ENCODE peak calls at places on chromosomes 5 and 9, in ten cellular contexts. P is CD8-positive, alpha-beta T cell; A is IMR-90; L is suprapubic skin; C is left ventricle myocardium inferior; E is GM06990; U is body of pancreas; B is upper lobe of right lung; X is sigmoid colon; N is fibroblast of lung. G is an unnamed sample.

GRCh38 chr5:95842955-95843544 is 20.5 kb upstream of the GLRX start:
- DNase-seq in P (peak; percentile 55), L (no peak), X (peak; percentile 74), B (peak; percentile 90), N (peak; percentile 74), A (peak; percentile 75), E (peak; percentile 74), U (peak; percentile 59), C (peak; percentile 59), G (no peak)

GRCh38 chr5:53331463-53331862 is 149.0 kb upstream of the FST start:
- DNase-seq in P (no peak), A (peak; percentile 94), N (no peak), E (no peak), X (no peak), B (no peak), L (no peak), C (no peak), U (no peak), G (peak; percentile 21)

GRCh38 chr5:43661102-43661501 is 58.1 kb downstream of the NNT start:
- DNase-seq in B (no peak), U (peak; percentile 49), N (peak; percentile 78), C (no peak), P (no peak), E (no peak), A (peak; percentile 59), X (no peak), L (no peak), G (no peak)

GRCh38 chr9:14824481-14824880 is 85.7 kb downstream of the FREM1 start:
- DNase-seq in N (no peak), E (no peak), U (no peak), A (no peak), L (no peak), B (no peak), C (no peak), P (no peak), X (no peak), G (no peak)

GRCh38 chr9:108636023-108636422 is 219.8 kb downstream of the ACTL7B start:
- DNase-seq in E (no peak), C (no peak), X (no peak), A (no peak), P (no peak), L (no peak), N (no peak), B (no peak), U (no peak), G (no peak)

GRCh38 chr5:39109616-39110015 is 35.4 kb upstream of the RICTOR start:
- DNase-seq in X (no peak), E (no peak), B (no peak), U (no peak), N (no peak), L (no peak), C (no peak), A (no peak), P (no peak), G (no peak)

GRCh38 chr5:178428341-178429155 is 161.6 kb downstream of the COL23A1 start:
- DNase-seq in A (no peak), P (no peak), B (no peak), E (no peak), N (no peak), L (peak; percentile 75), U (peak; percentile 18), C (peak; percentile 81), X (no peak), G (no peak)

GRCh38 chr9:82570226-82570625 is 492.7 kb downstream of the RASEF start:
- DNase-seq in L (no peak), P (no peak), E (no peak), N (peak; percentile 2), B (no peak), X (no peak), A (peak; percentile 4), U (peak; percentile 21), C (no peak), G (no peak)

GRCh38 chr9:7147136-7148090 is 389.6 kb downstream of the KDM4C start:
- DNase-seq in X (peak; percentile 68), E (no peak), U (peak; percentile 13), P (no peak), B (no peak), N (peak; percentile 22), A (peak; percentile 27), C (peak; percentile 76), L (no peak), G (no peak)

GRCh38 chr5:69024241-69024651 is 69.6 kb upstream of the SLC30A5 start:
- DNase-seq in A (peak; percentile 42), C (no peak), L (no peak), E (no peak), N (peak; percentile 61), U (peak; percentile 31), P (no peak), X (no peak), B (no peak), G (no peak)

GRCh38 chr9:91902465-91903125 is 47.4 kb downstream of the ROR2 start:
- DNase-seq in A (peak; percentile 53), B (no peak), U (peak; percentile 14), P (no peak), E (no peak), L (peak; percentile 32), N (peak; percentile 53), X (no peak), C (no peak), G (no peak)

GRCh38 chr5:103624035-103624461 is 61.5 kb upstream of the NUDT12 start:
- DNase-seq in E (no peak), U (no peak), P (no peak), C (no peak), A (peak; percentile 78), N (peak; percentile 99), X (no peak), L (no peak), B (no peak), G (peak; percentile 31)

GRCh38 chr5:132372122-132372521 is 2.6 kb downstream of the SLC22A5 start:
- DNase-seq in B (peak; percentile 51), U (no peak), E (no peak), P (no peak), N (no peak), C (no peak), A (no peak), X (no peak), L (no peak), G (no peak)

GRCh38 chr5:68285075-68285827 is 69.7 kb downstream of the PIK3R1 start:
- DNase-seq in X (no peak), N (no peak), A (no peak), E (no peak), L (no peak), B (no peak), C (no peak), U (no peak), P (no peak), G (no peak)

GRCh38 chr9:130331061-130331460 is 65.5 kb downstream of the HMCN2 start:
- DNase-seq in P (no peak), N (no peak), B (no peak), C (no peak), E (no peak), L (no peak), X (no peak), U (no peak), A (no peak), G (no peak)

GRCh38 chr5:111472579-111472978 is 39.8 kb downstream of the STARD4 start:
- DNase-seq in C (no peak), P (no peak), U (no peak), B (no peak), X (no peak), N (no peak), E (no peak), A (no peak), L (no peak), G (no peak)

GRCh38 chr5:89994266-89994665 is 415.3 kb downstream of the CETN3 start:
- DNase-seq in N (no peak), A (no peak), E (no peak), U (no peak), X (no peak), B (no peak), C (no peak), P (no peak), L (no peak), G (no peak)
- TF ChIP-seq CTCF in N (no peak), A (no peak), E (no peak), U (no peak), X (no peak), B (no peak), C (no peak), P (no peak), L (no peak), G (no peak)

GRCh38 chr5:78509884-78510769 is 138.4 kb downstream of the LHFPL2 start:
- DNase-seq in N (no peak), P (no peak), C (peak; percentile 81), L (peak; percentile 83), B (peak; percentile 90), U (peak; percentile 91), A (no peak), X (peak; percentile 88), E (peak; percentile 71), G (no peak)
- H3K4me3 ChIP-seq in N (peak overlapping the region; percentile 54), P (peak overlapping the region; percentile 57), C (peak overlapping the region; percentile 65), L (peak overlapping the region; percentile 44), B (peak overlapping the region; percentile 56), U (no peak overlapping the region), A (peak overlapping the region; percentile 9), X (peak overlapping the region; percentile 51), E (peak overlapping the region; percentile 43), G (peak overlapping the region; percentile 11)

GRCh38 chr5:159522841-159523240 is 192.6 kb upstream of the IL12B start:
- DNase-seq in A (no peak), B (no peak), N (no peak), X (no peak), P (no peak), U (no peak), L (no peak), E (no peak), C (no peak), G (no peak)

GRCh38 chr5:159527546-159527945 is 197.3 kb upstream of the IL12B start:
- DNase-seq in C (no peak), P (no peak), B (no peak), L (no peak), E (no peak), U (no peak), X (no peak), N (no peak), A (no peak), G (no peak)

GRCh38 chr5:159519365-159519764 is 189.1 kb upstream of the IL12B start:
- DNase-seq in B (no peak), E (no peak), P (no peak), N (no peak), C (no peak), U (no peak), L (no peak), X (no peak), A (no peak), G (no peak)

DNA sequence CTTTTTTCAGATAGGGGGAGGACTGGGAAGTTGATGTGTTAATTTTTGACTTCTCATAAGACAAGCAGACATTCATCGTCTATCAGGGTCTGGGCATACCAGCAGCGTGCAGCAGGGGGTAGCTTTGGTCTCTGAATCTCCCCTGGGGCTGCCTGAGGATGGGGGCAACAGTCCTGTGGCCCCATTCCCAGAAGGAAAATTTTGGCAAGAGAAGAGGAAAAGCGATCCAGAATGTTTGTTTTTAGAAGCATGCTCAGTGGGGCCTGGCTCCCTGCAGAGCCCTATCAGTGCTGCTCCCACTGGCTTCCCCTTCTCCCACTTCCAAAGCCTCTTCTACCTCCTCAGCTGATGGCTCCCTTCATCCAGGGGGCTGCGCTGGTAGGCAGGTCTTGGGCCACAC is 194.8 kb upstream of the IL12B start:
- DNase-seq in E (no peak), B (no peak), C (no peak), A (no peak), P (no peak), N (peak; percentile 58), U (no peak), X (no peak), L (no peak), G (no peak)
- TF ChIP-seq CTCF in E (no peak), B (peak; percentile 6), C (no peak), A (peak; percentile 15), P (no peak), N (no peak), U (no peak), X (no peak), L (no peak), G (no peak)

GRCh38 chr9:110036286-110036685 is 171.7 kb downstream of the C9orf152 start:
- DNase-seq in U (no peak), N (no peak), X (no peak), A (no peak), B (no peak), L (no peak), C (no peak), P (no peak), E (no peak), G (no peak)
- H3K4me3 ChIP-seq in U (no peak overlapping the region), N (no peak overlapping the region), X (no peak overlapping the region), A (no peak overlapping the region), B (no peak overlapping the region), L (no peak overlapping the region), C (no peak overlapping the region), P (no peak overlapping the region), E (no peak overlapping the region), G (no peak overlapping the region)

G was measured in AG09309.